ENCODE peak calls at places on chromosomes 1 and 21, in eight cellular contexts. One of them, this sample, is unnamed.

GRCh38 chr1:116986531-116987255 is 14.9 kb upstream of the CD101 start:
- DNase-seq in K562: peak; percentile 48
- DNase-seq in heart right ventricle: no peak
- DNase-seq in left lung: peak; percentile 76
- DNase-seq in esophagus squamous epithelium: no peak
- DNase-seq in cardiac muscle cell: no peak
- DNase-seq in lung: no peak
- DNase-seq in GM23248: no peak
- DNase-seq in this sample: no peak

GRCh38 chr1:19315378-19316206 is 3.5 kb downstream of the SLC66A1 start:
- DNase-seq in K562: peak; percentile 69
- DNase-seq in heart right ventricle: no peak
- DNase-seq in left lung: no peak
- DNase-seq in esophagus squamous epithelium: no peak
- DNase-seq in cardiac muscle cell: no peak
- DNase-seq in lung: no peak
- DNase-seq in GM23248: peak; percentile 59
- DNase-seq in this sample: no peak

GRCh38 chr1:32981003-32981909 is 16.6 kb upstream of the RNF19B start:
- DNase-seq in K562: peak; percentile 40
- DNase-seq in heart right ventricle: peak; percentile 75
- DNase-seq in left lung: no peak
- DNase-seq in esophagus squamous epithelium: no peak
- DNase-seq in cardiac muscle cell: no peak
- DNase-seq in lung: peak; percentile 75
- DNase-seq in GM23248: peak; percentile 91
- DNase-seq in this sample: peak; percentile 66

GRCh38 chr1:240293706-240294105 is 202.0 kb downstream of the FMN2 start:
- DNase-seq in K562: no peak
- DNase-seq in heart right ventricle: no peak
- DNase-seq in left lung: no peak
- DNase-seq in esophagus squamous epithelium: no peak
- DNase-seq in cardiac muscle cell: no peak
- DNase-seq in lung: no peak
- DNase-seq in GM23248: no peak
- DNase-seq in this sample: no peak

GRCh38 chr1:216531308-216532239 is 108.3 kb upstream of the USH2A start:
- DNase-seq in K562: no peak
- DNase-seq in heart right ventricle: no peak
- DNase-seq in left lung: no peak
- DNase-seq in esophagus squamous epithelium: no peak
- DNase-seq in cardiac muscle cell: no peak
- DNase-seq in lung: no peak
- DNase-seq in GM23248: peak; percentile 36
- DNase-seq in this sample: no peak

GRCh38 chr1:21956720-21957552 is 19.8 kb upstream of the HSPG2 start:
- DNase-seq in K562: peak; percentile 45
- DNase-seq in heart right ventricle: peak; percentile 74
- DNase-seq in left lung: peak; percentile 84
- DNase-seq in esophagus squamous epithelium: no peak
- DNase-seq in cardiac muscle cell: peak; percentile 51
- DNase-seq in lung: peak; percentile 82
- DNase-seq in GM23248: peak; percentile 60
- DNase-seq in this sample: peak; percentile 75

GRCh38 chr1:185627136-185627535 is 107.1 kb upstream of the HMCN1 start:
- DNase-seq in K562: no peak
- DNase-seq in heart right ventricle: no peak
- DNase-seq in left lung: no peak
- DNase-seq in esophagus squamous epithelium: no peak
- DNase-seq in cardiac muscle cell: no peak
- DNase-seq in lung: no peak
- DNase-seq in GM23248: no peak
- DNase-seq in this sample: no peak

GRCh38 chr1:211653907-211654553 is 21.4 kb downstream of the NEK2 start:
- DNase-seq in K562: no peak
- DNase-seq in heart right ventricle: no peak
- DNase-seq in left lung: no peak
- DNase-seq in esophagus squamous epithelium: no peak
- DNase-seq in cardiac muscle cell: no peak
- DNase-seq in lung: no peak
- DNase-seq in GM23248: peak; percentile 76
- DNase-seq in this sample: no peak

GRCh38 chr1:63362578-63362977 is 4.8 kb upstream of the ALG6 start:
- DNase-seq in K562: no peak
- DNase-seq in heart right ventricle: no peak
- DNase-seq in left lung: no peak
- DNase-seq in esophagus squamous epithelium: no peak
- DNase-seq in cardiac muscle cell: no peak
- DNase-seq in lung: no peak
- DNase-seq in GM23248: no peak
- DNase-seq in this sample: no peak

GRCh38 chr1:89821322-89822108 is 683 bp downstream of the LRRC8D start:
- DNase-seq in K562: peak; percentile 79
- DNase-seq in heart right ventricle: peak; percentile 23
- DNase-seq in left lung: peak; percentile 93
- DNase-seq in esophagus squamous epithelium: no peak
- DNase-seq in cardiac muscle cell: peak; percentile 64
- DNase-seq in lung: peak; percentile 49
- DNase-seq in GM23248: peak; percentile 68
- DNase-seq in this sample: no peak

GRCh38 chr21:33643658-33644311 is 1.5 kb downstream of the ITSN1 start:
- DNase-seq in K562: no peak
- DNase-seq in heart right ventricle: no peak
- DNase-seq in left lung: no peak
- DNase-seq in esophagus squamous epithelium: no peak
- DNase-seq in cardiac muscle cell: peak; percentile 39
- DNase-seq in lung: no peak
- DNase-seq in GM23248: peak; percentile 44
- DNase-seq in this sample: no peak

GRCh38 chr1:70003509-70003908 is 201.9 kb downstream of the LRRC40 start:
- DNase-seq in K562: no peak
- DNase-seq in heart right ventricle: no peak
- DNase-seq in left lung: no peak
- DNase-seq in esophagus squamous epithelium: no peak
- DNase-seq in cardiac muscle cell: no peak
- DNase-seq in lung: no peak
- DNase-seq in GM23248: peak; percentile 37
- DNase-seq in this sample: no peak

GRCh38 chr1:3264456-3264855 is 190.0 kb upstream of the ARHGEF16 start:
- DNase-seq in K562: no peak
- DNase-seq in heart right ventricle: no peak
- DNase-seq in left lung: peak; percentile 54
- DNase-seq in esophagus squamous epithelium: no peak
- DNase-seq in cardiac muscle cell: no peak
- DNase-seq in lung: no peak
- DNase-seq in GM23248: no peak
- DNase-seq in this sample: no peak

GRCh38 chr21:46325073-46325912 is 1.3 kb downstream of the PCNT start:
- DNase-seq in K562: peak; percentile 87
- DNase-seq in heart right ventricle: peak; percentile 52
- DNase-seq in left lung: peak; percentile 89
- DNase-seq in esophagus squamous epithelium: no peak
- DNase-seq in cardiac muscle cell: peak; percentile 76
- DNase-seq in lung: peak; percentile 43
- DNase-seq in GM23248: peak; percentile 71
- DNase-seq in this sample: no peak

GRCh38 chr1:151851886-151852285 is 1.6 kb downstream of the THEM5 start:
- DNase-seq in K562: no peak
- DNase-seq in heart right ventricle: no peak
- DNase-seq in left lung: no peak
- DNase-seq in esophagus squamous epithelium: no peak
- DNase-seq in cardiac muscle cell: no peak
- DNase-seq in lung: no peak
- DNase-seq in GM23248: no peak
- DNase-seq in this sample: no peak

GRCh38 chr1:202286622-202287097 is 55.1 kb downstream of the UBE2T start:
- DNase-seq in K562: no peak
- DNase-seq in heart right ventricle: peak; percentile 64
- DNase-seq in left lung: no peak
- DNase-seq in esophagus squamous epithelium: no peak
- DNase-seq in cardiac muscle cell: peak; percentile 62
- DNase-seq in lung: peak; percentile 32
- DNase-seq in GM23248: no peak
- DNase-seq in this sample: no peak

GRCh38 chr1:229427572-229427971 is 6.3 kb downstream of the ACTA1 start:
- DNase-seq in K562: no peak
- DNase-seq in heart right ventricle: no peak
- DNase-seq in left lung: no peak
- DNase-seq in esophagus squamous epithelium: no peak
- DNase-seq in cardiac muscle cell: no peak
- DNase-seq in lung: no peak
- DNase-seq in GM23248: no peak
- DNase-seq in this sample: no peak

GRCh38 chr1:221303623-221304022 is 424.4 kb downstream of the HLX start:
- DNase-seq in K562: no peak
- DNase-seq in heart right ventricle: no peak
- DNase-seq in left lung: no peak
- DNase-seq in esophagus squamous epithelium: no peak
- DNase-seq in cardiac muscle cell: no peak
- DNase-seq in lung: no peak
- DNase-seq in GM23248: no peak
- DNase-seq in this sample: no peak

GRCh38 chr1:1306661-1307260 is 969 bp downstream of the ACAP3 start:
- DNase-seq in K562: no peak
- DNase-seq in heart right ventricle: no peak
- DNase-seq in left lung: no peak
- DNase-seq in esophagus squamous epithelium: no peak
- DNase-seq in cardiac muscle cell: no peak
- DNase-seq in lung: no peak
- DNase-seq in GM23248: peak; percentile 41
- DNase-seq in this sample: no peak

GRCh38 chr1:218347316-218347712 is 2.2 kb downstream of the TGFB2 start:
- DNase-seq in K562: no peak
- DNase-seq in heart right ventricle: no peak
- DNase-seq in left lung: no peak
- DNase-seq in esophagus squamous epithelium: no peak
- DNase-seq in cardiac muscle cell: peak; percentile 45
- DNase-seq in lung: no peak
- DNase-seq in GM23248: peak; percentile 43
- DNase-seq in this sample: no peak

GRCh38 chr1:64476251-64476952 is 6.5 kb downstream of the CACHD1 start:
- DNase-seq in K562: no peak
- DNase-seq in heart right ventricle: peak; percentile 56
- DNase-seq in left lung: no peak
- DNase-seq in esophagus squamous epithelium: no peak
- DNase-seq in cardiac muscle cell: peak; percentile 52
- DNase-seq in lung: no peak
- DNase-seq in GM23248: peak; percentile 86
- DNase-seq in this sample: no peak

GRCh38 chr21:44858791-44859190 is 14.7 kb downstream of the PTTG1IP start:
- DNase-seq in K562: no peak
- DNase-seq in heart right ventricle: no peak
- DNase-seq in left lung: peak; percentile 59
- DNase-seq in esophagus squamous epithelium: no peak
- DNase-seq in cardiac muscle cell: no peak
- DNase-seq in lung: no peak
- DNase-seq in GM23248: no peak
- DNase-seq in this sample: no peak

GRCh38 chr21:44857127-44857892 is 16.2 kb downstream of the PTTG1IP start:
- DNase-seq in K562: no peak
- DNase-seq in heart right ventricle: no peak
- DNase-seq in left lung: peak; percentile 49
- DNase-seq in esophagus squamous epithelium: no peak
- DNase-seq in cardiac muscle cell: no peak
- DNase-seq in lung: no peak
- DNase-seq in GM23248: no peak
- DNase-seq in this sample: no peak

GRCh38 chr21:44856131-44856530 is 17.4 kb downstream of the PTTG1IP start:
- DNase-seq in K562: no peak
- DNase-seq in heart right ventricle: no peak
- DNase-seq in left lung: peak; percentile 60
- DNase-seq in esophagus squamous epithelium: no peak
- DNase-seq in cardiac muscle cell: no peak
- DNase-seq in lung: no peak
- DNase-seq in GM23248: no peak
- DNase-seq in this sample: no peak

GRCh38 chr21:44855572-44855971 is 17.9 kb downstream of the PTTG1IP start:
- DNase-seq in K562: no peak
- DNase-seq in heart right ventricle: no peak
- DNase-seq in left lung: peak; percentile 61
- DNase-seq in esophagus squamous epithelium: no peak
- DNase-seq in cardiac muscle cell: no peak
- DNase-seq in lung: no peak
- DNase-seq in GM23248: no peak
- DNase-seq in this sample: no peak

GRCh38 chr21:44858291-44858690 is 15.2 kb downstream of the PTTG1IP start:
- DNase-seq in K562: no peak
- DNase-seq in heart right ventricle: no peak
- DNase-seq in left lung: peak; percentile 57
- DNase-seq in esophagus squamous epithelium: no peak
- DNase-seq in cardiac muscle cell: no peak
- DNase-seq in lung: no peak
- DNase-seq in GM23248: no peak
- DNase-seq in this sample: no peak
- H3K36me3 ChIP-seq in K562: peaks cover 75% of the 10 kb centered on the region
- H3K36me3 ChIP-seq in heart right ventricle: no peaks in the 10 kb centered on the region
- H3K36me3 ChIP-seq in left lung: no peaks in the 10 kb centered on the region
- H3K36me3 ChIP-seq in esophagus squamous epithelium: peaks cover 13% of the 10 kb centered on the region
- H3K36me3 ChIP-seq in cardiac muscle cell: peaks cover 46% of the 10 kb centered on the region
- H3K36me3 ChIP-seq in lung: peaks cover 3% of the 10 kb centered on the region
- H3K36me3 ChIP-seq in GM23248: peaks cover 47% of the 10 kb centered on the region
- H3K36me3 ChIP-seq in this sample: peaks cover 68% of the 10 kb centered on the region

GRCh38 chr1:180101411-180101810 is 53.3 kb upstream of the QSOX1 start:
- DNase-seq in K562: no peak
- DNase-seq in heart right ventricle: no peak
- DNase-seq in left lung: no peak
- DNase-seq in esophagus squamous epithelium: no peak
- DNase-seq in cardiac muscle cell: no peak
- DNase-seq in lung: no peak
- DNase-seq in GM23248: no peak
- DNase-seq in this sample: no peak
- H3K36me3 ChIP-seq in K562: peaks cover 74% of the 10 kb centered on the region
- H3K36me3 ChIP-seq in heart right ventricle: no peaks in the 10 kb centered on the region
- H3K36me3 ChIP-seq in left lung: no peaks in the 10 kb centered on the region
- H3K36me3 ChIP-seq in esophagus squamous epithelium: no peaks in the 10 kb centered on the region
- H3K36me3 ChIP-seq in cardiac muscle cell: peaks cover 41% of the 10 kb centered on the region
- H3K36me3 ChIP-seq in lung: peaks cover 31% of the 10 kb centered on the region
- H3K36me3 ChIP-seq in GM23248: peaks cover 19% of the 10 kb centered on the region
- H3K36me3 ChIP-seq in this sample: peaks cover 38% of the 10 kb centered on the region

DNA sequence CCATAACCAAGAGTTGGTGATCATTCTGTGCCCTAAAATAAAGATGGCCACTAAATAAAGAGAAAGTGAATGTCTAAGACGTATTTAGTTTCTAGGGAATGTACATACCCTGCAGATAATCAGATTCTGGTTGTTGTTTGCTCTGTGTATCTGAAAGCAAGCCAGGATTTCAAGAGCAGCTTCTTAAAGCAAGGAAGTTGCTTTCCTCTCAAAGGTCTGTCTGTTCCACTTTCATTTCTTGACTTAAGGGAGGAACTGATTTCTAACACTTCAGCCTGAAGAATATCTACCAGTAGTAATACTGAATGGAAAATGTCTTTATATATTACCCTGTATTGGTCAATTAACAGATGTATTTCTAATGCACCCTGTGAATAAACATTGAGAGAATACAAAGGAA is 88.8 kb downstream of the KIF1B start:
- DNase-seq in K562: no peak
- DNase-seq in heart right ventricle: no peak
- DNase-seq in left lung: no peak
- DNase-seq in esophagus squamous epithelium: no peak
- DNase-seq in cardiac muscle cell: no peak
- DNase-seq in lung: no peak
- DNase-seq in GM23248: no peak
- DNase-seq in this sample: no peak
- H3K36me3 ChIP-seq in K562: peaks cover 31% of the 10 kb centered on the region
- H3K36me3 ChIP-seq in heart right ventricle: no peaks in the 10 kb centered on the region
- H3K36me3 ChIP-seq in left lung: peaks cover 8% of the 10 kb centered on the region
- H3K36me3 ChIP-seq in esophagus squamous epithelium: peaks cover 12% of the 10 kb centered on the region
- H3K36me3 ChIP-seq in cardiac muscle cell: peaks cover 60% of the 10 kb centered on the region
- H3K36me3 ChIP-seq in lung: peaks cover 40% of the 10 kb centered on the region
- H3K36me3 ChIP-seq in GM23248: peaks cover 57% of the 10 kb centered on the region
- H3K36me3 ChIP-seq in this sample: peaks cover 55% of the 10 kb centered on the region

GRCh38 chr1:113095790-113096455 is 22.9 kb downstream of the LRIG2 start:
- DNase-seq in K562: no peak
- DNase-seq in heart right ventricle: no peak
- DNase-seq in left lung: no peak
- DNase-seq in esophagus squamous epithelium: no peak
- DNase-seq in cardiac muscle cell: no peak
- DNase-seq in lung: no peak
- DNase-seq in GM23248: no peak
- DNase-seq in this sample: no peak
- H3K36me3 ChIP-seq in K562: peaks cover 85% of the 10 kb centered on the region
- H3K36me3 ChIP-seq in heart right ventricle: peaks cover 11% of the 10 kb centered on the region
- H3K36me3 ChIP-seq in left lung: peaks cover 6% of the 10 kb centered on the region
- H3K36me3 ChIP-seq in esophagus squamous epithelium: no peaks in the 10 kb centered on the region
- H3K36me3 ChIP-seq in cardiac muscle cell: peaks cover 69% of the 10 kb centered on the region
- H3K36me3 ChIP-seq in lung: peaks cover 30% of the 10 kb centered on the region
- H3K36me3 ChIP-seq in GM23248: peaks cover 63% of the 10 kb centered on the region
- H3K36me3 ChIP-seq in this sample: peaks cover 73% of the 10 kb centered on the region

This sample was measured in right atrium auricular region.